ENCODE peak calls at places on chromosomes 7 and 10, in six cellular contexts. X is CD8-positive, alpha-beta memory T cell; C is hepatocyte; Q is mesendoderm; O is CD4-positive, alpha-beta memory T cell; V is body of pancreas. K is an unnamed sample. For H3K36me3 and H3K27me3, the result is how much of the 10 kb centered on the place peaks cover.

GRCh38 chr10:110209926-110210662 is 2.7 kb downstream of the MXI1 start:
- DNase-seq in O (no peak), X (no peak), C (peak), Q (peak), V (peak), K (peak)

GRCh38 chr7:156614434-156615264 is 25.9 kb upstream of the RNF32 start:
- DNase-seq in X (no peak), V (no peak), Q (no peak), O (no peak), C (peak), K (no peak)

GRCh38 chr7:66556177-66556548 is 72.5 kb upstream of the KCTD7 start:
- DNase-seq in C (no peak), Q (no peak), X (no peak), V (no peak), O (no peak), K (peak)

GRCh38 chr10:12969951-12970350 is 31.6 kb downstream of the CCDC3 start:
- DNase-seq in O (no peak), X (no peak), C (no peak), Q (no peak), V (no peak), K (no peak)

GRCh38 chr10:13053794-13054462 is 46.0 kb upstream of the OPTN start:
- DNase-seq in O (no peak), C (no peak), V (no peak), X (no peak), Q (peak), K (peak)

GRCh38 chr7:39493929-39494328 is 72.3 kb upstream of the YAE1 start:
- DNase-seq in V (no peak), X (no peak), O (no peak), C (no peak), Q (no peak), K (no peak)

GRCh38 chr7:152587366-152587765 is 88.6 kb downstream of the XRCC2 start:
- DNase-seq in V (no peak), O (no peak), C (no peak), X (no peak), Q (no peak), K (no peak)

GRCh38 chr7:6258440-6259182 is 13.8 kb downstream of the CYTH3 start:
- DNase-seq in C (no peak), V (no peak), O (peak), X (no peak), Q (peak), K (no peak)

GRCh38 chr7:55573526-55573925 is 1.2 kb upstream of the VOPP1 start:
- DNase-seq in O (no peak), Q (no peak), V (no peak), C (no peak), X (no peak), K (no peak)

GRCh38 chr7:47104206-47104549 is 477.7 kb downstream of the TNS3 start:
- DNase-seq in C (no peak), V (no peak), O (no peak), X (no peak), Q (peak), K (peak)

GRCh38 chr7:100632951-100633717 is 8.2 kb downstream of the TFR2 start:
- DNase-seq in X (peak), C (peak), Q (peak), O (peak), V (no peak), K (peak)

GRCh38 chr10:127920319-127921074 is 13.6 kb downstream of the PTPRE start:
- DNase-seq in X (no peak), Q (no peak), V (no peak), O (no peak), C (no peak), K (no peak)

GRCh38 chr10:72087392-72087968 is 871 bp downstream of the SPOCK2 start:
- DNase-seq in O (peak), Q (no peak), X (no peak), V (no peak), C (peak), K (peak)

GRCh38 chr10:70053212-70053895 is 708 bp downstream of the MACROH2A2 start:
- DNase-seq in V (peak), C (peak), Q (no peak), X (no peak), O (no peak), K (peak)

GRCh38 chr7:130114374-130114773 is 44.0 kb downstream of the KLHDC10 start:
- DNase-seq in X (no peak), V (no peak), C (no peak), O (no peak), Q (no peak), K (no peak)

GRCh38 chr7:22801907-22802306 is 20.7 kb downstream of the TOMM7 start:
- DNase-seq in O (no peak), C (peak), X (no peak), V (no peak), Q (peak), K (peak)

GRCh38 chr7:83976302-83976701 is 218.3 kb downstream of the SEMA3A start:
- DNase-seq in C (peak), X (no peak), O (peak), Q (peak), V (no peak), K (peak)

GRCh38 chr10:60662917-60663614 is 115.2 kb upstream of the CDK1 start:
- DNase-seq in Q (peak), V (no peak), X (no peak), O (no peak), C (no peak), K (no peak)

GRCh38 chr10:73999703-74000102 is 1.8 kb downstream of the VCL start:
- DNase-seq in Q (no peak), O (no peak), V (no peak), X (no peak), C (peak), K (no peak)
- H3K4me3 ChIP-seq in Q (peak), O (no peak), V (no peak), X (peak), C (peak), K (peak)

DNA sequence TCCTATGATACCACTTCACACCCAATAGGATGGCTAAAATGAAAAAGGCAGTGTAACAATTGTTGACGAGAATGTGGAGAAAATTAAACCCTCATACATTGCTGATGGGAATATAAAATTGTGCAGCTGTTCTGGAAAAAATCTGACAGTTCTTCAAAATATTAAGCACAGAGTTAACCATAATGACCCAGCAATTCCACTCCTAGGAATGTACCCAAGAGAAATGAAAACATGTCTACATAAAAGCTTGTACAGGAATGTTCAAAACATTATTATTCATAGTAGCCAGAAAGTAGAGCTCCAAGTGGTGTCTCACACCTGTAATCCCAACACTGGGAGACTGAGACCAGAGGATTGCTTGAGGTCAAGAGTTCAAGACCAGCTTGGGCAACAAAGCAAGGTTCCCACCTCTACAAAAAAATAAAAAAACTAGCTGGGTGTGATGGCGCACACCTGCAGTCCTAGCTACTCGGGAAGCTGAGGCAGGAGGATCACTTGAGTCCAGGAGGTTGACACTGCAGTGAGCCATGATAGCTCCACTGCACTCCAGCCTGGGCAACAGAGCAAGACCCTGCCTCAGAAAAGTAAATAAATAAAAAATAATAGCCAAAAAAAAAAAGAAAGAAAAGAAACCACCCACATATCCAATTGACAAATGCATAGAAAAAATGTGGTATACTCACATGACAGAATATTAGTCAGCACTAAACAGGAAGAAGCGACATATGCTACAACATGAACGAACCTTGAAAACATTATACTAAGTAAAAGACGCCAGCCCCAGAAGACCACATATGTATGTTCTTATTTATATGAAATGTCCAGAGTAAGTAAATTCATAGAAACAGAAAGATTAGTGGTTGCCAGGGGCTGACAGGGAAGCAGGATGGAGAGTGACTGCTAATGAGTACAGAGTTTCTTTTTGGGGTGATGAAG is 5.0 kb downstream of the RHEB start:
- DNase-seq in V (no peak), Q (no peak), X (no peak), C (no peak), O (no peak), K (no peak)
- H3K36me3 ChIP-seq in V (under half), Q (under half), X (under half), C (under half), O (under half), K (under half)

GRCh38 chr10:8063128-8063908 is 8.8 kb downstream of the GATA3 start:
- DNase-seq in Q (peak), X (no peak), V (no peak), O (no peak), C (no peak), K (peak)
- H3K27me3 ChIP-seq in Q (under half), X (under half), V (under half), O (under half), C (half or more), K (under half)

GRCh38 chr7:45915606-45916005 is 5.5 kb downstream of the IGFBP3 start:
- DNase-seq in V (no peak), X (no peak), C (no peak), Q (no peak), O (no peak), K (no peak)

GRCh38 chr7:45918556-45918955 is 2.5 kb downstream of the IGFBP3 start:
- DNase-seq in O (no peak), V (no peak), Q (no peak), X (no peak), C (no peak), K (no peak)

GRCh38 chr7:45919231-45919825 is 1.7 kb downstream of the IGFBP3 start:
- DNase-seq in Q (no peak), V (no peak), O (no peak), C (no peak), X (no peak), K (no peak)

GRCh38 chr7:45917064-45917463 is 4.0 kb downstream of the IGFBP3 start:
- DNase-seq in V (no peak), C (no peak), Q (no peak), X (no peak), O (no peak), K (no peak)

GRCh38 chr7:45917658-45918057 is 3.4 kb downstream of the IGFBP3 start:
- DNase-seq in X (peak), O (peak), V (peak), C (peak), Q (peak), K (peak)
- H3K4me3 ChIP-seq in X (no peak), O (no peak), V (no peak), C (peak), Q (no peak), K (no peak)

K was measured in H7.